ENCODE peak calls at places on chromosomes 13 and 19, in five cellular contexts. One of them, this sample, is unnamed.

GRCh38 chr19:3058009-3058820 is 4.1 kb downstream of the TLE5 start:
- DNase-seq in amygdala: no peak
- DNase-seq in stimulated activated CD8-positive, alpha-beta memory T cell treated with anti-CD3 and anti-CD28 coated beads, Interleukin-15, amount 100 ng/mL, for 1 hour: no peak
- DNase-seq in activated T-helper 1 cell treated with Interleukin-2 at 50 U/mL for 16 hours: no peak
- DNase-seq in anterior cingulate cortex: no peak
- DNase-seq in this sample: no peak

GRCh38 chr13:48561461-48562224 is 28.8 kb upstream of the RCBTB2 start:
- DNase-seq in amygdala: no peak
- DNase-seq in stimulated activated CD8-positive, alpha-beta memory T cell treated with anti-CD3 and anti-CD28 coated beads, Interleukin-15, amount 100 ng/mL, for 1 hour: no peak
- DNase-seq in activated T-helper 1 cell treated with Interleukin-2 at 50 U/mL for 16 hours: no peak
- DNase-seq in anterior cingulate cortex: no peak
- DNase-seq in this sample: no peak

GRCh38 chr19:3632739-3633558 is 6.4 kb upstream of the CACTIN start:
- DNase-seq in amygdala: peak
- DNase-seq in stimulated activated CD8-positive, alpha-beta memory T cell treated with anti-CD3 and anti-CD28 coated beads, Interleukin-15, amount 100 ng/mL, for 1 hour: no peak
- DNase-seq in activated T-helper 1 cell treated with Interleukin-2 at 50 U/mL for 16 hours: no peak
- DNase-seq in anterior cingulate cortex: no peak
- DNase-seq in this sample: no peak

GRCh38 chr19:3855321-3855720 is 13.5 kb downstream of the ZFR2 start:
- DNase-seq in amygdala: no peak
- DNase-seq in stimulated activated CD8-positive, alpha-beta memory T cell treated with anti-CD3 and anti-CD28 coated beads, Interleukin-15, amount 100 ng/mL, for 1 hour: no peak
- DNase-seq in activated T-helper 1 cell treated with Interleukin-2 at 50 U/mL for 16 hours: no peak
- DNase-seq in anterior cingulate cortex: no peak
- DNase-seq in this sample: no peak

GRCh38 chr13:28705734-28706133 is 13.0 kb downstream of the SLC46A3 start:
- DNase-seq in amygdala: no peak
- DNase-seq in stimulated activated CD8-positive, alpha-beta memory T cell treated with anti-CD3 and anti-CD28 coated beads, Interleukin-15, amount 100 ng/mL, for 1 hour: no peak
- DNase-seq in activated T-helper 1 cell treated with Interleukin-2 at 50 U/mL for 16 hours: no peak
- DNase-seq in anterior cingulate cortex: no peak
- DNase-seq in this sample: no peak

GRCh38 chr13:57627663-57628062 is 3.9 kb upstream of the PCDH17 start:
- DNase-seq in amygdala: no peak
- DNase-seq in stimulated activated CD8-positive, alpha-beta memory T cell treated with anti-CD3 and anti-CD28 coated beads, Interleukin-15, amount 100 ng/mL, for 1 hour: no peak
- DNase-seq in activated T-helper 1 cell treated with Interleukin-2 at 50 U/mL for 16 hours: no peak
- DNase-seq in anterior cingulate cortex: no peak
- DNase-seq in this sample: no peak

GRCh38 chr19:28726533-28726932 is 486.4 kb downstream of the UQCRFS1 start:
- DNase-seq in amygdala: no peak
- DNase-seq in stimulated activated CD8-positive, alpha-beta memory T cell treated with anti-CD3 and anti-CD28 coated beads, Interleukin-15, amount 100 ng/mL, for 1 hour: no peak
- DNase-seq in activated T-helper 1 cell treated with Interleukin-2 at 50 U/mL for 16 hours: no peak
- DNase-seq in anterior cingulate cortex: no peak
- DNase-seq in this sample: no peak

GRCh38 chr19:6271721-6272410 is 7.9 kb downstream of the MLLT1 start:
- DNase-seq in amygdala: peak
- DNase-seq in stimulated activated CD8-positive, alpha-beta memory T cell treated with anti-CD3 and anti-CD28 coated beads, Interleukin-15, amount 100 ng/mL, for 1 hour: no peak
- DNase-seq in activated T-helper 1 cell treated with Interleukin-2 at 50 U/mL for 16 hours: no peak
- DNase-seq in anterior cingulate cortex: peak
- DNase-seq in this sample: peak

GRCh38 chr19:35039881-35040456 is 1.6 kb upstream of the HPN start:
- DNase-seq in amygdala: no peak
- DNase-seq in stimulated activated CD8-positive, alpha-beta memory T cell treated with anti-CD3 and anti-CD28 coated beads, Interleukin-15, amount 100 ng/mL, for 1 hour: no peak
- DNase-seq in activated T-helper 1 cell treated with Interleukin-2 at 50 U/mL for 16 hours: no peak
- DNase-seq in anterior cingulate cortex: no peak
- DNase-seq in this sample: no peak

GRCh38 chr13:110477711-110478245 is 83.7 kb downstream of the RAB20 start:
- DNase-seq in amygdala: no peak
- DNase-seq in stimulated activated CD8-positive, alpha-beta memory T cell treated with anti-CD3 and anti-CD28 coated beads, Interleukin-15, amount 100 ng/mL, for 1 hour: no peak
- DNase-seq in activated T-helper 1 cell treated with Interleukin-2 at 50 U/mL for 16 hours: no peak
- DNase-seq in anterior cingulate cortex: no peak
- DNase-seq in this sample: no peak

GRCh38 chr13:59261928-59262488 is 901.7 kb downstream of the DIAPH3 start:
- DNase-seq in amygdala: no peak
- DNase-seq in stimulated activated CD8-positive, alpha-beta memory T cell treated with anti-CD3 and anti-CD28 coated beads, Interleukin-15, amount 100 ng/mL, for 1 hour: no peak
- DNase-seq in activated T-helper 1 cell treated with Interleukin-2 at 50 U/mL for 16 hours: no peak
- DNase-seq in anterior cingulate cortex: no peak
- DNase-seq in this sample: peak

GRCh38 chr19:8149261-8150094 is at the start of gene FBN3:
- DNase-seq in amygdala: no peak
- DNase-seq in stimulated activated CD8-positive, alpha-beta memory T cell treated with anti-CD3 and anti-CD28 coated beads, Interleukin-15, amount 100 ng/mL, for 1 hour: no peak
- DNase-seq in activated T-helper 1 cell treated with Interleukin-2 at 50 U/mL for 16 hours: no peak
- DNase-seq in anterior cingulate cortex: no peak
- DNase-seq in this sample: no peak

GRCh38 chr19:11414544-11414943 is 4.6 kb downstream of the RGL3 start:
- DNase-seq in amygdala: no peak
- DNase-seq in stimulated activated CD8-positive, alpha-beta memory T cell treated with anti-CD3 and anti-CD28 coated beads, Interleukin-15, amount 100 ng/mL, for 1 hour: no peak
- DNase-seq in activated T-helper 1 cell treated with Interleukin-2 at 50 U/mL for 16 hours: no peak
- DNase-seq in anterior cingulate cortex: no peak
- DNase-seq in this sample: no peak

GRCh38 chr19:40331052-40331451 is 17.1 kb downstream of the C19orf47 start:
- DNase-seq in amygdala: no peak
- DNase-seq in stimulated activated CD8-positive, alpha-beta memory T cell treated with anti-CD3 and anti-CD28 coated beads, Interleukin-15, amount 100 ng/mL, for 1 hour: no peak
- DNase-seq in activated T-helper 1 cell treated with Interleukin-2 at 50 U/mL for 16 hours: no peak
- DNase-seq in anterior cingulate cortex: no peak
- DNase-seq in this sample: no peak

GRCh38 chr13:85191996-85192395 is 607.2 kb downstream of the SLITRK6 start:
- DNase-seq in amygdala: no peak
- DNase-seq in stimulated activated CD8-positive, alpha-beta memory T cell treated with anti-CD3 and anti-CD28 coated beads, Interleukin-15, amount 100 ng/mL, for 1 hour: no peak
- DNase-seq in activated T-helper 1 cell treated with Interleukin-2 at 50 U/mL for 16 hours: no peak
- DNase-seq in anterior cingulate cortex: no peak
- DNase-seq in this sample: no peak

GRCh38 chr13:19838726-19839342 is 24.6 kb downstream of the ZMYM5 start:
- DNase-seq in amygdala: no peak
- DNase-seq in stimulated activated CD8-positive, alpha-beta memory T cell treated with anti-CD3 and anti-CD28 coated beads, Interleukin-15, amount 100 ng/mL, for 1 hour: no peak
- DNase-seq in activated T-helper 1 cell treated with Interleukin-2 at 50 U/mL for 16 hours: no peak
- DNase-seq in anterior cingulate cortex: no peak
- DNase-seq in this sample: no peak

GRCh38 chr13:104522235-104523072 is 1456.2 kb upstream of the SLC10A2 start:
- DNase-seq in amygdala: no peak
- DNase-seq in stimulated activated CD8-positive, alpha-beta memory T cell treated with anti-CD3 and anti-CD28 coated beads, Interleukin-15, amount 100 ng/mL, for 1 hour: no peak
- DNase-seq in activated T-helper 1 cell treated with Interleukin-2 at 50 U/mL for 16 hours: no peak
- DNase-seq in anterior cingulate cortex: no peak
- DNase-seq in this sample: no peak

GRCh38 chr13:37899753-37900152 is 30.2 kb upstream of the TRPC4 start:
- DNase-seq in amygdala: no peak
- DNase-seq in stimulated activated CD8-positive, alpha-beta memory T cell treated with anti-CD3 and anti-CD28 coated beads, Interleukin-15, amount 100 ng/mL, for 1 hour: no peak
- DNase-seq in activated T-helper 1 cell treated with Interleukin-2 at 50 U/mL for 16 hours: no peak
- DNase-seq in anterior cingulate cortex: no peak
- DNase-seq in this sample: no peak

GRCh38 chr13:34458756-34459462 is 483.2 kb upstream of the NBEA start:
- DNase-seq in amygdala: no peak
- DNase-seq in stimulated activated CD8-positive, alpha-beta memory T cell treated with anti-CD3 and anti-CD28 coated beads, Interleukin-15, amount 100 ng/mL, for 1 hour: no peak
- DNase-seq in activated T-helper 1 cell treated with Interleukin-2 at 50 U/mL for 16 hours: no peak
- DNase-seq in anterior cingulate cortex: no peak
- DNase-seq in this sample: no peak

GRCh38 chr19:16406356-16406755 is 65.4 kb downstream of the EPS15L1 start:
- DNase-seq in amygdala: no peak
- DNase-seq in stimulated activated CD8-positive, alpha-beta memory T cell treated with anti-CD3 and anti-CD28 coated beads, Interleukin-15, amount 100 ng/mL, for 1 hour: no peak
- DNase-seq in activated T-helper 1 cell treated with Interleukin-2 at 50 U/mL for 16 hours: no peak
- DNase-seq in anterior cingulate cortex: no peak
- DNase-seq in this sample: no peak

GRCh38 chr13:30395192-30396158 is 26.8 kb upstream of the UBE2L5 start:
- DNase-seq in amygdala: peak
- DNase-seq in stimulated activated CD8-positive, alpha-beta memory T cell treated with anti-CD3 and anti-CD28 coated beads, Interleukin-15, amount 100 ng/mL, for 1 hour: peak
- DNase-seq in activated T-helper 1 cell treated with Interleukin-2 at 50 U/mL for 16 hours: peak
- DNase-seq in anterior cingulate cortex: peak
- DNase-seq in this sample: peak

GRCh38 chr13:33542309-33543088 is 256.9 kb upstream of the STARD13 start:
- DNase-seq in amygdala: peak
- DNase-seq in stimulated activated CD8-positive, alpha-beta memory T cell treated with anti-CD3 and anti-CD28 coated beads, Interleukin-15, amount 100 ng/mL, for 1 hour: peak
- DNase-seq in activated T-helper 1 cell treated with Interleukin-2 at 50 U/mL for 16 hours: peak
- DNase-seq in anterior cingulate cortex: peak
- DNase-seq in this sample: peak

GRCh38 chr19:1481224-1481892 is 2.3 kb upstream of the C19orf25 start:
- DNase-seq in amygdala: no peak
- DNase-seq in stimulated activated CD8-positive, alpha-beta memory T cell treated with anti-CD3 and anti-CD28 coated beads, Interleukin-15, amount 100 ng/mL, for 1 hour: no peak
- DNase-seq in activated T-helper 1 cell treated with Interleukin-2 at 50 U/mL for 16 hours: no peak
- DNase-seq in anterior cingulate cortex: no peak
- DNase-seq in this sample: no peak

GRCh38 chr13:23557733-23558132 is 12.5 kb upstream of the TNFRSF19 start:
- DNase-seq in amygdala: no peak
- DNase-seq in stimulated activated CD8-positive, alpha-beta memory T cell treated with anti-CD3 and anti-CD28 coated beads, Interleukin-15, amount 100 ng/mL, for 1 hour: no peak
- DNase-seq in activated T-helper 1 cell treated with Interleukin-2 at 50 U/mL for 16 hours: no peak
- DNase-seq in anterior cingulate cortex: no peak
- DNase-seq in this sample: no peak

GRCh38 chr19:53879145-53880037 is 2.6 kb upstream of the PRKCG start:
- DNase-seq in amygdala: peak
- DNase-seq in stimulated activated CD8-positive, alpha-beta memory T cell treated with anti-CD3 and anti-CD28 coated beads, Interleukin-15, amount 100 ng/mL, for 1 hour: peak
- DNase-seq in activated T-helper 1 cell treated with Interleukin-2 at 50 U/mL for 16 hours: peak
- DNase-seq in anterior cingulate cortex: peak
- DNase-seq in this sample: peak

GRCh38 chr13:33147832-33148231 is 131.6 kb downstream of the KL start:
- DNase-seq in amygdala: no peak
- DNase-seq in stimulated activated CD8-positive, alpha-beta memory T cell treated with anti-CD3 and anti-CD28 coated beads, Interleukin-15, amount 100 ng/mL, for 1 hour: no peak
- DNase-seq in activated T-helper 1 cell treated with Interleukin-2 at 50 U/mL for 16 hours: no peak
- DNase-seq in anterior cingulate cortex: no peak
- DNase-seq in this sample: no peak

GRCh38 chr19:18304496-18305312 is 18.2 kb downstream of the LSM4 start:
- DNase-seq in amygdala: peak
- DNase-seq in stimulated activated CD8-positive, alpha-beta memory T cell treated with anti-CD3 and anti-CD28 coated beads, Interleukin-15, amount 100 ng/mL, for 1 hour: peak
- DNase-seq in activated T-helper 1 cell treated with Interleukin-2 at 50 U/mL for 16 hours: peak
- DNase-seq in anterior cingulate cortex: peak
- DNase-seq in this sample: peak

GRCh38 chr13:109833071-109833470 is 46.7 kb upstream of the IRS2 start:
- DNase-seq in amygdala: no peak
- DNase-seq in stimulated activated CD8-positive, alpha-beta memory T cell treated with anti-CD3 and anti-CD28 coated beads, Interleukin-15, amount 100 ng/mL, for 1 hour: no peak
- DNase-seq in activated T-helper 1 cell treated with Interleukin-2 at 50 U/mL for 16 hours: no peak
- DNase-seq in anterior cingulate cortex: no peak
- DNase-seq in this sample: no peak

GRCh38 chr13:21344662-21345176 is 114.4 kb downstream of the ZDHHC20 start:
- DNase-seq in amygdala: no peak
- DNase-seq in stimulated activated CD8-positive, alpha-beta memory T cell treated with anti-CD3 and anti-CD28 coated beads, Interleukin-15, amount 100 ng/mL, for 1 hour: no peak
- DNase-seq in activated T-helper 1 cell treated with Interleukin-2 at 50 U/mL for 16 hours: peak
- DNase-seq in anterior cingulate cortex: no peak
- DNase-seq in this sample: no peak

GRCh38 chr13:113453962-113454361 is 674 bp upstream of the ADPRHL1 start:
- DNase-seq in amygdala: no peak
- DNase-seq in stimulated activated CD8-positive, alpha-beta memory T cell treated with anti-CD3 and anti-CD28 coated beads, Interleukin-15, amount 100 ng/mL, for 1 hour: no peak
- DNase-seq in activated T-helper 1 cell treated with Interleukin-2 at 50 U/mL for 16 hours: no peak
- DNase-seq in anterior cingulate cortex: no peak
- DNase-seq in this sample: no peak

GRCh38 chr19:42465827-42466280 is 23.1 kb upstream of the CXCL17 start:
- DNase-seq in amygdala: no peak
- DNase-seq in stimulated activated CD8-positive, alpha-beta memory T cell treated with anti-CD3 and anti-CD28 coated beads, Interleukin-15, amount 100 ng/mL, for 1 hour: no peak
- DNase-seq in activated T-helper 1 cell treated with Interleukin-2 at 50 U/mL for 16 hours: no peak
- DNase-seq in anterior cingulate cortex: no peak
- DNase-seq in this sample: no peak

GRCh38 chr19:8576273-8576993 is 809 bp downstream of the MYO1F start:
- DNase-seq in amygdala: no peak
- DNase-seq in stimulated activated CD8-positive, alpha-beta memory T cell treated with anti-CD3 and anti-CD28 coated beads, Interleukin-15, amount 100 ng/mL, for 1 hour: no peak
- DNase-seq in activated T-helper 1 cell treated with Interleukin-2 at 50 U/mL for 16 hours: no peak
- DNase-seq in anterior cingulate cortex: no peak
- DNase-seq in this sample: no peak

GRCh38 chr13:73223372-73223781 is 164.6 kb downstream of the KLF5 start:
- DNase-seq in amygdala: no peak
- DNase-seq in stimulated activated CD8-positive, alpha-beta memory T cell treated with anti-CD3 and anti-CD28 coated beads, Interleukin-15, amount 100 ng/mL, for 1 hour: no peak
- DNase-seq in activated T-helper 1 cell treated with Interleukin-2 at 50 U/mL for 16 hours: no peak
- DNase-seq in anterior cingulate cortex: no peak
- DNase-seq in this sample: no peak

GRCh38 chr19:5567360-5567970 is at the start of gene TINCR:
- DNase-seq in amygdala: no peak
- DNase-seq in stimulated activated CD8-positive, alpha-beta memory T cell treated with anti-CD3 and anti-CD28 coated beads, Interleukin-15, amount 100 ng/mL, for 1 hour: no peak
- DNase-seq in activated T-helper 1 cell treated with Interleukin-2 at 50 U/mL for 16 hours: no peak
- DNase-seq in anterior cingulate cortex: no peak
- DNase-seq in this sample: no peak

GRCh38 chr13:113491418-113491883 is 940 bp upstream of the DCUN1D2 start:
- DNase-seq in amygdala: no peak
- DNase-seq in stimulated activated CD8-positive, alpha-beta memory T cell treated with anti-CD3 and anti-CD28 coated beads, Interleukin-15, amount 100 ng/mL, for 1 hour: no peak
- DNase-seq in activated T-helper 1 cell treated with Interleukin-2 at 50 U/mL for 16 hours: no peak
- DNase-seq in anterior cingulate cortex: no peak
- DNase-seq in this sample: no peak

GRCh38 chr13:84139561-84140158 is 257.4 kb upstream of the SLITRK1 start:
- DNase-seq in amygdala: no peak
- DNase-seq in stimulated activated CD8-positive, alpha-beta memory T cell treated with anti-CD3 and anti-CD28 coated beads, Interleukin-15, amount 100 ng/mL, for 1 hour: no peak
- DNase-seq in activated T-helper 1 cell treated with Interleukin-2 at 50 U/mL for 16 hours: no peak
- DNase-seq in anterior cingulate cortex: no peak
- DNase-seq in this sample: no peak

GRCh38 chr13:74930402-74931165 is 551.4 kb downstream of the TBC1D4 start:
- DNase-seq in amygdala: no peak
- DNase-seq in stimulated activated CD8-positive, alpha-beta memory T cell treated with anti-CD3 and anti-CD28 coated beads, Interleukin-15, amount 100 ng/mL, for 1 hour: no peak
- DNase-seq in activated T-helper 1 cell treated with Interleukin-2 at 50 U/mL for 16 hours: no peak
- DNase-seq in anterior cingulate cortex: no peak
- DNase-seq in this sample: no peak

GRCh38 chr13:111620586-111620985 is 300.1 kb downstream of the TEX29 start:
- DNase-seq in amygdala: no peak
- DNase-seq in stimulated activated CD8-positive, alpha-beta memory T cell treated with anti-CD3 and anti-CD28 coated beads, Interleukin-15, amount 100 ng/mL, for 1 hour: no peak
- DNase-seq in activated T-helper 1 cell treated with Interleukin-2 at 50 U/mL for 16 hours: no peak
- DNase-seq in anterior cingulate cortex: no peak
- DNase-seq in this sample: no peak

GRCh38 chr19:732325-733069 is 18.4 kb upstream of the MISP start:
- DNase-seq in amygdala: no peak
- DNase-seq in stimulated activated CD8-positive, alpha-beta memory T cell treated with anti-CD3 and anti-CD28 coated beads, Interleukin-15, amount 100 ng/mL, for 1 hour: no peak
- DNase-seq in activated T-helper 1 cell treated with Interleukin-2 at 50 U/mL for 16 hours: no peak
- DNase-seq in anterior cingulate cortex: no peak
- DNase-seq in this sample: no peak